ENCODE peak calls at places on chromosomes 1 and 21, in eight cellular contexts. V is Panc1; B is left ventricle myocardium inferior; Z is stimulated activated CD4-positive, alpha-beta T cell treated with anti-CD3 and anti-CD28 coated beads, Interleukin-12 subunit alpha, Interleukin-12 subunit beta, amount 100 ng/mL, for 24 hours; M is GM20000; T is NCI-H1092 treated with DMSO at 0.1 percent for 48 hours; O is Daoy; R is OCI-LY7. D is an unnamed sample.

GRCh38 chr21:32316363-32317215 is 17.9 kb downstream of the MRAP start:
- DNase-seq in V (no peak), B (no peak), Z (no peak), M (no peak), T (no peak), O (no peak), R (no peak), D (no peak)

GRCh38 chr1:56477164-56478111 is 101.9 kb downstream of the PLPP3 start:
- DNase-seq in V (no peak), B (peak), Z (no peak), M (peak), T (no peak), O (peak), R (no peak), D (no peak)

GRCh38 chr1:226548281-226549093 is at the start of gene STUM:
- DNase-seq in V (no peak), B (peak), Z (no peak), M (peak), T (peak), O (peak), R (peak), D (peak)

GRCh38 chr1:42228938-42229337 is 64.4 kb upstream of the GUCA2A start:
- DNase-seq in V (no peak), B (no peak), Z (no peak), M (no peak), T (no peak), O (no peak), R (no peak), D (no peak)

GRCh38 chr1:174230399-174230798 is 71.1 kb downstream of the RABGAP1L start:
- DNase-seq in V (no peak), B (no peak), Z (no peak), M (no peak), T (no peak), O (no peak), R (no peak), D (no peak)

GRCh38 chr1:207993477-207994445 is 82.8 kb upstream of the CD34 start:
- DNase-seq in V (no peak), B (no peak), Z (no peak), M (no peak), T (no peak), O (peak), R (peak), D (no peak)

GRCh38 chr1:204149107-204149506 is 2.7 kb downstream of the ETNK2 start:
- DNase-seq in V (no peak), B (no peak), Z (no peak), M (no peak), T (no peak), O (no peak), R (no peak), D (no peak)

GRCh38 chr1:177629526-177629925 is 340.3 kb downstream of the SEC16B start:
- DNase-seq in V (no peak), B (no peak), Z (no peak), M (no peak), T (no peak), O (no peak), R (no peak), D (no peak)

GRCh38 chr1:2528966-2529750 is 905 bp downstream of the HES5 start:
- DNase-seq in V (no peak), B (no peak), Z (no peak), M (peak), T (no peak), O (no peak), R (no peak), D (peak)

GRCh38 chr21:46011267-46011967 is 29.8 kb downstream of the COL6A1 start:
- DNase-seq in V (no peak), B (no peak), Z (no peak), M (no peak), T (no peak), O (no peak), R (no peak), D (no peak)

GRCh38 chr1:162327791-162328165 is 48.9 kb downstream of the SPATA46 start:
- DNase-seq in V (no peak), B (no peak), Z (no peak), M (no peak), T (no peak), O (no peak), R (no peak), D (no peak)

GRCh38 chr1:206588492-206588891 is 23.8 kb downstream of the EIF2D start:
- DNase-seq in V (no peak), B (no peak), Z (no peak), M (no peak), T (no peak), O (no peak), R (no peak), D (no peak)

GRCh38 chr1:218304281-218305039 is 19.4 kb downstream of the RRP15 start:
- DNase-seq in V (no peak), B (peak), Z (no peak), M (no peak), T (peak), O (peak), R (no peak), D (peak)

GRCh38 chr1:159339517-159339916 is 37.4 kb downstream of the FCER1A start:
- DNase-seq in V (no peak), B (no peak), Z (no peak), M (no peak), T (no peak), O (peak), R (no peak), D (no peak)

GRCh38 chr1:42012852-42013251 is 94.1 kb upstream of the HIVEP3 start:
- DNase-seq in V (no peak), B (no peak), Z (no peak), M (no peak), T (no peak), O (no peak), R (no peak), D (no peak)

GRCh38 chr21:42687796-42688195 is 34.4 kb downstream of the PDE9A start:
- DNase-seq in V (no peak), B (no peak), Z (no peak), M (no peak), T (no peak), O (no peak), R (no peak), D (no peak)

GRCh38 chr1:229699613-229700242 is 73.7 kb downstream of the URB2 start:
- DNase-seq in V (no peak), B (no peak), Z (no peak), M (no peak), T (no peak), O (no peak), R (no peak), D (no peak)

GRCh38 chr1:94025383-94026340 is 95.3 kb downstream of the ABCA4 start:
- DNase-seq in V (peak), B (no peak), Z (no peak), M (peak), T (peak), O (peak), R (peak), D (no peak)

GRCh38 chr1:3530086-3530930 is 75.8 kb downstream of the ARHGEF16 start:
- DNase-seq in V (no peak), B (no peak), Z (no peak), M (no peak), T (no peak), O (peak), R (no peak), D (peak)

GRCh38 chr1:39150779-39151178 is 53.7 kb upstream of the MACF1 start:
- DNase-seq in V (no peak), B (no peak), Z (no peak), M (no peak), T (no peak), O (no peak), R (no peak), D (no peak)

GRCh38 chr1:210292276-210292851 is 36.3 kb upstream of the HHAT start:
- DNase-seq in V (no peak), B (peak), Z (peak), M (peak), T (peak), O (peak), R (no peak), D (peak)

GRCh38 chr1:14300991-14301703 is 297.3 kb upstream of the KAZN start:
- DNase-seq in V (no peak), B (peak), Z (no peak), M (no peak), T (no peak), O (no peak), R (no peak), D (no peak)

GRCh38 chr1:209989525-209989924 is 51.5 kb downstream of the SYT14 start:
- DNase-seq in V (no peak), B (no peak), Z (no peak), M (peak), T (peak), O (no peak), R (peak), D (peak)

GRCh38 chr1:58619286-58620054 is 42.4 kb upstream of the TACSTD2 start:
- DNase-seq in V (no peak), B (no peak), Z (no peak), M (no peak), T (no peak), O (no peak), R (no peak), D (no peak)

GRCh38 chr1:36160949-36161485 is 5.1 kb downstream of the MAP7D1 start:
- DNase-seq in V (no peak), B (peak), Z (peak), M (peak), T (peak), O (peak), R (peak), D (peak)

GRCh38 chr1:201282216-201282615 is 1.1 kb upstream of the PKP1 start:
- DNase-seq in V (no peak), B (no peak), Z (no peak), M (no peak), T (no peak), O (no peak), R (no peak), D (no peak)

GRCh38 chr1:236288620-236288976 is 6.8 kb upstream of the ERO1B start:
- DNase-seq in V (no peak), B (no peak), Z (no peak), M (no peak), T (no peak), O (no peak), R (no peak), D (no peak)

GRCh38 chr1:22754824-22755223 is 44.2 kb downstream of the EPHB2 start:
- DNase-seq in V (no peak), B (no peak), Z (no peak), M (no peak), T (no peak), O (no peak), R (no peak), D (no peak)

GRCh38 chr1:38835230-38835827 is 24.2 kb downstream of the RRAGC start:
- DNase-seq in V (peak), B (no peak), Z (no peak), M (peak), T (peak), O (peak), R (peak), D (peak)

GRCh38 chr1:17640411-17640810 is 100.9 kb downstream of the ARHGEF10L start:
- DNase-seq in V (no peak), B (no peak), Z (no peak), M (no peak), T (no peak), O (no peak), R (no peak), D (no peak)

GRCh38 chr1:220680085-220680687 is 10.0 kb upstream of the C1orf115 start:
- DNase-seq in V (peak), B (no peak), Z (no peak), M (peak), T (peak), O (peak), R (peak), D (peak)

GRCh38 chr1:36008546-36009197 is 75.2 kb upstream of the TEKT2 start:
- DNase-seq in V (peak), B (no peak), Z (no peak), M (no peak), T (no peak), O (peak), R (no peak), D (no peak)

GRCh38 chr1:174704300-174704699 is 256.5 kb downstream of the GPR52 start:
- DNase-seq in V (no peak), B (no peak), Z (no peak), M (no peak), T (no peak), O (no peak), R (no peak), D (no peak)

GRCh38 chr1:205324781-205325180 is 3.2 kb upstream of the NUAK2 start:
- DNase-seq in V (no peak), B (no peak), Z (no peak), M (no peak), T (no peak), O (peak), R (no peak), D (no peak)